ENCODE peak calls at places on chromosome 1, in nine cellular contexts. One of them, this sample, is unnamed.

GRCh38 chr1:227733751-227734545 is 1.2 kb downstream of the JMJD4 start:
- DNase-seq in AG09309: no peak
- DNase-seq in heart left ventricle: peak
- DNase-seq in uterus: no peak
- DNase-seq in AG10803: no peak
- DNase-seq in adrenal gland: no peak
- DNase-seq in GM06990: no peak
- DNase-seq in vagina: peak
- DNase-seq in body of pancreas: no peak
- DNase-seq in this sample: no peak

GRCh38 chr1:211648336-211648735 is 27.1 kb downstream of the NEK2 start:
- DNase-seq in body of pancreas: peak
- DNase-seq in GM06990: no peak
- DNase-seq in AG09309: no peak
- DNase-seq in heart left ventricle: no peak
- DNase-seq in adrenal gland: peak
- DNase-seq in vagina: peak
- DNase-seq in uterus: no peak
- DNase-seq in AG10803: no peak
- DNase-seq in this sample: no peak

GRCh38 chr1:203645996-203646395 is 19.4 kb downstream of the ATP2B4 start:
- DNase-seq in uterus: no peak
- DNase-seq in AG09309: no peak
- DNase-seq in AG10803: no peak
- DNase-seq in adrenal gland: no peak
- DNase-seq in heart left ventricle: no peak
- DNase-seq in body of pancreas: no peak
- DNase-seq in GM06990: no peak
- DNase-seq in vagina: no peak
- DNase-seq in this sample: no peak

GRCh38 chr1:6975371-6975770 is 190.1 kb downstream of the CAMTA1 start:
- DNase-seq in GM06990: no peak
- DNase-seq in heart left ventricle: no peak
- DNase-seq in AG09309: no peak
- DNase-seq in body of pancreas: no peak
- DNase-seq in AG10803: no peak
- DNase-seq in vagina: no peak
- DNase-seq in uterus: no peak
- DNase-seq in adrenal gland: no peak
- DNase-seq in this sample: no peak

GRCh38 chr1:55421317-55421716 is 206.2 kb upstream of the USP24 start:
- DNase-seq in vagina: no peak
- DNase-seq in AG10803: no peak
- DNase-seq in GM06990: no peak
- DNase-seq in uterus: no peak
- DNase-seq in adrenal gland: peak
- DNase-seq in heart left ventricle: no peak
- DNase-seq in AG09309: no peak
- DNase-seq in body of pancreas: no peak
- DNase-seq in this sample: no peak

GRCh38 chr1:71047635-71048607 is at the start of gene PTGER3:
- DNase-seq in adrenal gland: peak
- DNase-seq in uterus: peak
- DNase-seq in heart left ventricle: peak
- DNase-seq in AG10803: peak
- DNase-seq in body of pancreas: peak
- DNase-seq in AG09309: no peak
- DNase-seq in vagina: peak
- DNase-seq in GM06990: peak
- DNase-seq in this sample: no peak

GRCh38 chr1:11147371-11147770 is 41.8 kb upstream of the ANGPTL7 start:
- DNase-seq in vagina: no peak
- DNase-seq in adrenal gland: no peak
- DNase-seq in GM06990: no peak
- DNase-seq in uterus: no peak
- DNase-seq in heart left ventricle: no peak
- DNase-seq in AG10803: no peak
- DNase-seq in body of pancreas: no peak
- DNase-seq in AG09309: no peak
- DNase-seq in this sample: peak

GRCh38 chr1:22736496-22737088 is 26.0 kb downstream of the EPHB2 start:
- DNase-seq in adrenal gland: no peak
- DNase-seq in GM06990: no peak
- DNase-seq in body of pancreas: no peak
- DNase-seq in vagina: no peak
- DNase-seq in AG09309: no peak
- DNase-seq in heart left ventricle: no peak
- DNase-seq in uterus: no peak
- DNase-seq in AG10803: no peak
- DNase-seq in this sample: no peak

GRCh38 chr1:241077386-241078147 is 279.4 kb downstream of the RGS7 start:
- DNase-seq in uterus: no peak
- DNase-seq in AG09309: no peak
- DNase-seq in heart left ventricle: no peak
- DNase-seq in adrenal gland: no peak
- DNase-seq in body of pancreas: no peak
- DNase-seq in GM06990: no peak
- DNase-seq in AG10803: no peak
- DNase-seq in vagina: no peak
- DNase-seq in this sample: no peak

GRCh38 chr1:56798053-56798471 is 21.1 kb downstream of the FYB2 start:
- DNase-seq in vagina: no peak
- DNase-seq in body of pancreas: no peak
- DNase-seq in AG10803: peak
- DNase-seq in adrenal gland: no peak
- DNase-seq in AG09309: no peak
- DNase-seq in heart left ventricle: no peak
- DNase-seq in uterus: no peak
- DNase-seq in GM06990: no peak
- DNase-seq in this sample: peak

GRCh38 chr1:29033829-29034466 is 89.8 kb downstream of the TMEM200B start:
- DNase-seq in adrenal gland: no peak
- DNase-seq in AG10803: peak
- DNase-seq in heart left ventricle: no peak
- DNase-seq in uterus: no peak
- DNase-seq in vagina: no peak
- DNase-seq in body of pancreas: no peak
- DNase-seq in AG09309: no peak
- DNase-seq in GM06990: peak
- DNase-seq in this sample: no peak

GRCh38 chr1:27872802-27873665 is 690 bp downstream of the THEMIS2 start:
- DNase-seq in AG09309: no peak
- DNase-seq in adrenal gland: no peak
- DNase-seq in AG10803: peak
- DNase-seq in uterus: no peak
- DNase-seq in heart left ventricle: no peak
- DNase-seq in vagina: no peak
- DNase-seq in GM06990: peak
- DNase-seq in body of pancreas: no peak
- DNase-seq in this sample: no peak

GRCh38 chr1:60299581-60299980 is 226.0 kb upstream of the C1orf87 start:
- DNase-seq in adrenal gland: no peak
- DNase-seq in AG09309: no peak
- DNase-seq in GM06990: no peak
- DNase-seq in body of pancreas: no peak
- DNase-seq in vagina: no peak
- DNase-seq in uterus: no peak
- DNase-seq in AG10803: no peak
- DNase-seq in heart left ventricle: no peak
- DNase-seq in this sample: no peak

GRCh38 chr1:157153743-157154142 is 15.5 kb upstream of the ETV3 start:
- DNase-seq in uterus: no peak
- DNase-seq in body of pancreas: no peak
- DNase-seq in AG09309: no peak
- DNase-seq in heart left ventricle: no peak
- DNase-seq in GM06990: no peak
- DNase-seq in vagina: no peak
- DNase-seq in AG10803: no peak
- DNase-seq in adrenal gland: no peak
- DNase-seq in this sample: no peak

GRCh38 chr1:157154940-157155514 is 16.8 kb upstream of the ETV3 start:
- DNase-seq in AG09309: no peak
- DNase-seq in AG10803: no peak
- DNase-seq in GM06990: no peak
- DNase-seq in body of pancreas: peak
- DNase-seq in heart left ventricle: peak
- DNase-seq in adrenal gland: peak
- DNase-seq in uterus: peak
- DNase-seq in vagina: no peak
- DNase-seq in this sample: no peak

GRCh38 chr1:157154291-157154690 is 16.1 kb upstream of the ETV3 start:
- DNase-seq in AG09309: no peak
- DNase-seq in vagina: no peak
- DNase-seq in adrenal gland: no peak
- DNase-seq in GM06990: no peak
- DNase-seq in heart left ventricle: no peak
- DNase-seq in uterus: no peak
- DNase-seq in AG10803: no peak
- DNase-seq in body of pancreas: no peak
- DNase-seq in this sample: no peak

GRCh38 chr1:157156058-157156541 is 17.9 kb upstream of the ETV3 start:
- DNase-seq in uterus: peak
- DNase-seq in AG10803: peak
- DNase-seq in adrenal gland: peak
- DNase-seq in GM06990: peak
- DNase-seq in heart left ventricle: peak
- DNase-seq in vagina: no peak
- DNase-seq in body of pancreas: peak
- DNase-seq in AG09309: no peak
- DNase-seq in this sample: no peak

GRCh38 chr1:157155658-157156057 is 17.5 kb upstream of the ETV3 start:
- DNase-seq in uterus: peak
- DNase-seq in adrenal gland: peak
- DNase-seq in vagina: no peak
- DNase-seq in body of pancreas: no peak
- DNase-seq in AG10803: peak
- DNase-seq in GM06990: no peak
- DNase-seq in AG09309: no peak
- DNase-seq in heart left ventricle: no peak
- DNase-seq in this sample: no peak
- H3K4me3 ChIP-seq in uterus: no peak
- H3K4me3 ChIP-seq in adrenal gland: no peak
- H3K4me3 ChIP-seq in vagina: peak
- H3K4me3 ChIP-seq in body of pancreas: no peak
- H3K4me3 ChIP-seq in AG10803: peak
- H3K4me3 ChIP-seq in GM06990: no peak
- H3K4me3 ChIP-seq in AG09309: no peak
- H3K4me3 ChIP-seq in heart left ventricle: no peak
- H3K4me3 ChIP-seq in this sample: no peak

DNA sequence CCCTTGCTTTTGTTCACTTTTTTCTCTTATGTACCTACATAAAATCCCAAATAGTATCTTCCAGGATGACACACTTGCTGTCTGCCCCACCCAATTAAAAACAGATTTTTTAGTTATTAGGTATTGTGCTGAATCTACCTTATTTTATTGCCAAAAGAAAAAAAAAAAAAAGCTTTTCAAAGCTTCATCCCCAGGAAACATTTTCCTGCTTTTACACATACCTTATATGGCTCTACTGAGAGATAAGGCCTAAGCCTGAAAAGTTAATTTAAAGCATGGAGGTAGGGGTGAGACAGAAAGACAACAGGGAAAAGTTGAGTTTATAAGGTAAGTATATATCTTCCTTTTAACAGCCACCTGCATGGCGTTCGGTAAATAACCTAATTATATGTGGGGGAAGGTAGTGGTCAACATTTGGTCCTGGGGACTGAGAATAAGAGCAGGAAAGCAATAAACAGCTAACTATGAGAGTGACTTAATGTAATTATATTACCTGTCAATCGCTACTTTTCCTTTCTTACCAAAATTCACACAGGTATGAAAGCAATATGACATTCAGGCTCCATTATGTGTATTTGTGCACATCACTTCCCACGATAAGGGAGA is 54.6 kb upstream of the BOLA1 start:
- DNase-seq in AG09309: no peak
- DNase-seq in AG10803: no peak
- DNase-seq in adrenal gland: no peak
- DNase-seq in body of pancreas: no peak
- DNase-seq in vagina: no peak
- DNase-seq in heart left ventricle: no peak
- DNase-seq in GM06990: no peak
- DNase-seq in uterus: no peak
- DNase-seq in this sample: no peak
- H3K4me3 ChIP-seq in AG09309: no peak
- H3K4me3 ChIP-seq in AG10803: no peak
- H3K4me3 ChIP-seq in adrenal gland: no peak
- H3K4me3 ChIP-seq in body of pancreas: no peak
- H3K4me3 ChIP-seq in vagina: no peak
- H3K4me3 ChIP-seq in heart left ventricle: no peak
- H3K4me3 ChIP-seq in GM06990: peak
- H3K4me3 ChIP-seq in uterus: no peak
- H3K4me3 ChIP-seq in this sample: peak

GRCh38 chr1:208551609-208552008 is 307.4 kb upstream of the PLXNA2 start:
- DNase-seq in adrenal gland: no peak
- DNase-seq in AG09309: no peak
- DNase-seq in vagina: no peak
- DNase-seq in heart left ventricle: no peak
- DNase-seq in uterus: no peak
- DNase-seq in AG10803: no peak
- DNase-seq in body of pancreas: no peak
- DNase-seq in GM06990: no peak
- DNase-seq in this sample: no peak
- H3K4me3 ChIP-seq in adrenal gland: no peak
- H3K4me3 ChIP-seq in AG09309: no peak
- H3K4me3 ChIP-seq in vagina: no peak
- H3K4me3 ChIP-seq in heart left ventricle: no peak
- H3K4me3 ChIP-seq in uterus: no peak
- H3K4me3 ChIP-seq in AG10803: no peak
- H3K4me3 ChIP-seq in body of pancreas: no peak
- H3K4me3 ChIP-seq in GM06990: no peak
- H3K4me3 ChIP-seq in this sample: no peak

DNA sequence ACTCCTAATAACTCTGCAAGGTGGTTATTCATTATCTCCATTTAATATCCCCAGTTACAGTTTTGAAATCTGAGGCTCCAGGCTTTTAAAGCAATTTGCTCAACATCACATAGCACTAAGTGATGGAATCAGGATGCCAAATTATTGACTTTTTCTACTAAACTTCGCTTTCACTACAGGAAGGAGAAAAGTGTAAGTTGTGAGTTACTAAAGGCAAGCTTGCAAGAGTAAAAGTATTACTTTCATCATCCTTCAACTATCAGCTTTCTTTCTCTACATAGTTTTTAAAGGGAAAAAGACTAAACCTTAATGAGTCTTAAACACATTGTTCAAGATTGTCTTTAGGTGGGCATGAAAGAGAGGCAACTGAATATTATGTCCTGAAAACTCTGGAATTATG is 1.8 kb downstream of the OSBPL9 start:
- DNase-seq in vagina: no peak
- DNase-seq in AG09309: no peak
- DNase-seq in uterus: no peak
- DNase-seq in heart left ventricle: no peak
- DNase-seq in AG10803: no peak
- DNase-seq in body of pancreas: no peak
- DNase-seq in GM06990: no peak
- DNase-seq in adrenal gland: no peak
- DNase-seq in this sample: no peak
- H3K4me3 ChIP-seq in vagina: peak
- H3K4me3 ChIP-seq in AG09309: no peak
- H3K4me3 ChIP-seq in uterus: peak
- H3K4me3 ChIP-seq in heart left ventricle: no peak
- H3K4me3 ChIP-seq in AG10803: no peak
- H3K4me3 ChIP-seq in body of pancreas: no peak
- H3K4me3 ChIP-seq in GM06990: no peak
- H3K4me3 ChIP-seq in adrenal gland: no peak
- H3K4me3 ChIP-seq in this sample: no peak

This sample was measured in BJ.